ENCODE peak calls at places on chromosomes 5 and 9, in ten cellular contexts. One of them, this sample, is unnamed.

GRCh38 chr9:131732061-131732526 is 7.8 kb downstream of the RAPGEF1 start:
- DNase-seq in GM20000: no peak
- DNase-seq in amniotic epithelial cell: peak
- DNase-seq in bronchial epithelial cell: peak
- DNase-seq in A549: no peak
- DNase-seq in mesendoderm: no peak
- DNase-seq in nephron progenitor cell: no peak
- DNase-seq in GDM1: no peak
- DNase-seq in activated CD4-positive, alpha-beta T cell treated with anti-CD3 and anti-CD28 coated beads, Interleukin-2, amount 50 U/mL, for 24 hours: no peak
- DNase-seq in activated T-cell treated with anti-CD3 and anti-CD28 coated beads for 1 hour: no peak
- DNase-seq in this sample: no peak

GRCh38 chr9:124363326-124364096 is 51.7 kb downstream of the PSMB7 start:
- DNase-seq in GM20000: no peak
- DNase-seq in amniotic epithelial cell: no peak
- DNase-seq in bronchial epithelial cell: no peak
- DNase-seq in A549: no peak
- DNase-seq in mesendoderm: no peak
- DNase-seq in nephron progenitor cell: no peak
- DNase-seq in GDM1: no peak
- DNase-seq in activated CD4-positive, alpha-beta T cell treated with anti-CD3 and anti-CD28 coated beads, Interleukin-2, amount 50 U/mL, for 24 hours: no peak
- DNase-seq in activated T-cell treated with anti-CD3 and anti-CD28 coated beads for 1 hour: no peak
- DNase-seq in this sample: no peak

GRCh38 chr5:113022661-113023060 is 46.1 kb downstream of the DCP2 start:
- DNase-seq in GM20000: no peak
- DNase-seq in amniotic epithelial cell: peak
- DNase-seq in bronchial epithelial cell: peak
- DNase-seq in A549: no peak
- DNase-seq in mesendoderm: no peak
- DNase-seq in nephron progenitor cell: no peak
- DNase-seq in GDM1: no peak
- DNase-seq in activated CD4-positive, alpha-beta T cell treated with anti-CD3 and anti-CD28 coated beads, Interleukin-2, amount 50 U/mL, for 24 hours: peak
- DNase-seq in activated T-cell treated with anti-CD3 and anti-CD28 coated beads for 1 hour: no peak
- DNase-seq in this sample: no peak

GRCh38 chr5:173802670-173803165 is 85.4 kb upstream of the CPEB4 start:
- DNase-seq in GM20000: no peak
- DNase-seq in amniotic epithelial cell: peak
- DNase-seq in bronchial epithelial cell: peak
- DNase-seq in A549: peak
- DNase-seq in mesendoderm: peak
- DNase-seq in nephron progenitor cell: no peak
- DNase-seq in GDM1: no peak
- DNase-seq in activated CD4-positive, alpha-beta T cell treated with anti-CD3 and anti-CD28 coated beads, Interleukin-2, amount 50 U/mL, for 24 hours: no peak
- DNase-seq in activated T-cell treated with anti-CD3 and anti-CD28 coated beads for 1 hour: no peak
- DNase-seq in this sample: no peak

GRCh38 chr5:76789991-76790571 is 28.7 kb upstream of the F2RL1 start:
- DNase-seq in GM20000: no peak
- DNase-seq in amniotic epithelial cell: peak
- DNase-seq in bronchial epithelial cell: peak
- DNase-seq in A549: no peak
- DNase-seq in mesendoderm: peak
- DNase-seq in nephron progenitor cell: no peak
- DNase-seq in GDM1: no peak
- DNase-seq in activated CD4-positive, alpha-beta T cell treated with anti-CD3 and anti-CD28 coated beads, Interleukin-2, amount 50 U/mL, for 24 hours: no peak
- DNase-seq in activated T-cell treated with anti-CD3 and anti-CD28 coated beads for 1 hour: no peak
- DNase-seq in this sample: no peak

GRCh38 chr9:136773386-136774044 is 9.2 kb upstream of the LCN15 start:
- DNase-seq in GM20000: no peak
- DNase-seq in amniotic epithelial cell: no peak
- DNase-seq in bronchial epithelial cell: no peak
- DNase-seq in A549: peak
- DNase-seq in mesendoderm: peak
- DNase-seq in nephron progenitor cell: no peak
- DNase-seq in GDM1: peak
- DNase-seq in activated CD4-positive, alpha-beta T cell treated with anti-CD3 and anti-CD28 coated beads, Interleukin-2, amount 50 U/mL, for 24 hours: no peak
- DNase-seq in activated T-cell treated with anti-CD3 and anti-CD28 coated beads for 1 hour: no peak
- DNase-seq in this sample: no peak

GRCh38 chr5:42840279-42840678 is 28.6 kb upstream of the SELENOP start:
- DNase-seq in GM20000: no peak
- DNase-seq in amniotic epithelial cell: peak
- DNase-seq in bronchial epithelial cell: peak
- DNase-seq in A549: no peak
- DNase-seq in mesendoderm: no peak
- DNase-seq in nephron progenitor cell: no peak
- DNase-seq in GDM1: no peak
- DNase-seq in activated CD4-positive, alpha-beta T cell treated with anti-CD3 and anti-CD28 coated beads, Interleukin-2, amount 50 U/mL, for 24 hours: no peak
- DNase-seq in activated T-cell treated with anti-CD3 and anti-CD28 coated beads for 1 hour: no peak
- DNase-seq in this sample: no peak

GRCh38 chr5:2186472-2187015 is 303.8 kb upstream of the IRX4 start:
- DNase-seq in GM20000: no peak
- DNase-seq in amniotic epithelial cell: no peak
- DNase-seq in bronchial epithelial cell: no peak
- DNase-seq in A549: no peak
- DNase-seq in mesendoderm: no peak
- DNase-seq in nephron progenitor cell: no peak
- DNase-seq in GDM1: no peak
- DNase-seq in activated CD4-positive, alpha-beta T cell treated with anti-CD3 and anti-CD28 coated beads, Interleukin-2, amount 50 U/mL, for 24 hours: no peak
- DNase-seq in activated T-cell treated with anti-CD3 and anti-CD28 coated beads for 1 hour: no peak
- DNase-seq in this sample: no peak

GRCh38 chr5:96868603-96869371 is 7.5 kb upstream of the ERAP2 start:
- DNase-seq in GM20000: peak
- DNase-seq in amniotic epithelial cell: peak
- DNase-seq in bronchial epithelial cell: peak
- DNase-seq in A549: peak
- DNase-seq in mesendoderm: peak
- DNase-seq in nephron progenitor cell: no peak
- DNase-seq in GDM1: peak
- DNase-seq in activated CD4-positive, alpha-beta T cell treated with anti-CD3 and anti-CD28 coated beads, Interleukin-2, amount 50 U/mL, for 24 hours: peak
- DNase-seq in activated T-cell treated with anti-CD3 and anti-CD28 coated beads for 1 hour: no peak
- DNase-seq in this sample: peak

GRCh38 chr5:103427326-103427725 is 135.3 kb downstream of the NUDT12 start:
- DNase-seq in GM20000: no peak
- DNase-seq in amniotic epithelial cell: no peak
- DNase-seq in bronchial epithelial cell: no peak
- DNase-seq in A549: no peak
- DNase-seq in mesendoderm: no peak
- DNase-seq in nephron progenitor cell: no peak
- DNase-seq in GDM1: no peak
- DNase-seq in activated CD4-positive, alpha-beta T cell treated with anti-CD3 and anti-CD28 coated beads, Interleukin-2, amount 50 U/mL, for 24 hours: no peak
- DNase-seq in activated T-cell treated with anti-CD3 and anti-CD28 coated beads for 1 hour: no peak
- DNase-seq in this sample: no peak

GRCh38 chr9:18142964-18143363 is 331.0 kb upstream of the ADAMTSL1 start:
- DNase-seq in GM20000: no peak
- DNase-seq in amniotic epithelial cell: no peak
- DNase-seq in bronchial epithelial cell: peak
- DNase-seq in A549: no peak
- DNase-seq in mesendoderm: peak
- DNase-seq in nephron progenitor cell: no peak
- DNase-seq in GDM1: no peak
- DNase-seq in activated CD4-positive, alpha-beta T cell treated with anti-CD3 and anti-CD28 coated beads, Interleukin-2, amount 50 U/mL, for 24 hours: no peak
- DNase-seq in activated T-cell treated with anti-CD3 and anti-CD28 coated beads for 1 hour: no peak
- DNase-seq in this sample: no peak

GRCh38 chr9:133490865-133491655 is 12.2 kb upstream of the SLC2A6 start:
- DNase-seq in GM20000: no peak
- DNase-seq in amniotic epithelial cell: peak
- DNase-seq in bronchial epithelial cell: no peak
- DNase-seq in A549: no peak
- DNase-seq in mesendoderm: no peak
- DNase-seq in nephron progenitor cell: peak
- DNase-seq in GDM1: no peak
- DNase-seq in activated CD4-positive, alpha-beta T cell treated with anti-CD3 and anti-CD28 coated beads, Interleukin-2, amount 50 U/mL, for 24 hours: no peak
- DNase-seq in activated T-cell treated with anti-CD3 and anti-CD28 coated beads for 1 hour: no peak
- DNase-seq in this sample: no peak

GRCh38 chr5:103404483-103404882 is 145.9 kb downstream of the MACIR start:
- DNase-seq in GM20000: no peak
- DNase-seq in amniotic epithelial cell: no peak
- DNase-seq in bronchial epithelial cell: no peak
- DNase-seq in A549: no peak
- DNase-seq in mesendoderm: no peak
- DNase-seq in nephron progenitor cell: no peak
- DNase-seq in GDM1: no peak
- DNase-seq in activated CD4-positive, alpha-beta T cell treated with anti-CD3 and anti-CD28 coated beads, Interleukin-2, amount 50 U/mL, for 24 hours: no peak
- DNase-seq in activated T-cell treated with anti-CD3 and anti-CD28 coated beads for 1 hour: no peak
- DNase-seq in this sample: no peak

GRCh38 chr5:159244163-159244562 is 18.9 kb upstream of the UBLCP1 start:
- DNase-seq in GM20000: no peak
- DNase-seq in amniotic epithelial cell: no peak
- DNase-seq in bronchial epithelial cell: no peak
- DNase-seq in A549: no peak
- DNase-seq in mesendoderm: no peak
- DNase-seq in nephron progenitor cell: no peak
- DNase-seq in GDM1: no peak
- DNase-seq in activated CD4-positive, alpha-beta T cell treated with anti-CD3 and anti-CD28 coated beads, Interleukin-2, amount 50 U/mL, for 24 hours: no peak
- DNase-seq in activated T-cell treated with anti-CD3 and anti-CD28 coated beads for 1 hour: no peak
- DNase-seq in this sample: no peak

GRCh38 chr5:19208397-19208796 is 779.6 kb downstream of the CDH18 start:
- DNase-seq in GM20000: no peak
- DNase-seq in amniotic epithelial cell: no peak
- DNase-seq in bronchial epithelial cell: no peak
- DNase-seq in A549: no peak
- DNase-seq in mesendoderm: no peak
- DNase-seq in nephron progenitor cell: no peak
- DNase-seq in GDM1: no peak
- DNase-seq in activated CD4-positive, alpha-beta T cell treated with anti-CD3 and anti-CD28 coated beads, Interleukin-2, amount 50 U/mL, for 24 hours: no peak
- DNase-seq in activated T-cell treated with anti-CD3 and anti-CD28 coated beads for 1 hour: no peak
- DNase-seq in this sample: no peak

GRCh38 chr5:154157483-154158378 is 32.8 kb upstream of the GALNT10 start:
- DNase-seq in GM20000: no peak
- DNase-seq in amniotic epithelial cell: no peak
- DNase-seq in bronchial epithelial cell: no peak
- DNase-seq in A549: no peak
- DNase-seq in mesendoderm: peak
- DNase-seq in nephron progenitor cell: no peak
- DNase-seq in GDM1: no peak
- DNase-seq in activated CD4-positive, alpha-beta T cell treated with anti-CD3 and anti-CD28 coated beads, Interleukin-2, amount 50 U/mL, for 24 hours: no peak
- DNase-seq in activated T-cell treated with anti-CD3 and anti-CD28 coated beads for 1 hour: no peak
- DNase-seq in this sample: no peak

GRCh38 chr9:91948061-91948422 is 2.0 kb downstream of the ROR2 start:
- DNase-seq in GM20000: no peak
- DNase-seq in amniotic epithelial cell: peak
- DNase-seq in bronchial epithelial cell: no peak
- DNase-seq in A549: no peak
- DNase-seq in mesendoderm: peak
- DNase-seq in nephron progenitor cell: peak
- DNase-seq in GDM1: no peak
- DNase-seq in activated CD4-positive, alpha-beta T cell treated with anti-CD3 and anti-CD28 coated beads, Interleukin-2, amount 50 U/mL, for 24 hours: no peak
- DNase-seq in activated T-cell treated with anti-CD3 and anti-CD28 coated beads for 1 hour: no peak
- DNase-seq in this sample: no peak

GRCh38 chr9:105647595-105648349 is 14.5 kb upstream of the TAL2 start:
- DNase-seq in GM20000: no peak
- DNase-seq in amniotic epithelial cell: peak
- DNase-seq in bronchial epithelial cell: peak
- DNase-seq in A549: no peak
- DNase-seq in mesendoderm: peak
- DNase-seq in nephron progenitor cell: no peak
- DNase-seq in GDM1: no peak
- DNase-seq in activated CD4-positive, alpha-beta T cell treated with anti-CD3 and anti-CD28 coated beads, Interleukin-2, amount 50 U/mL, for 24 hours: no peak
- DNase-seq in activated T-cell treated with anti-CD3 and anti-CD28 coated beads for 1 hour: no peak
- DNase-seq in this sample: no peak

GRCh38 chr9:107340920-107341632 is 58.0 kb downstream of the RAD23B start:
- DNase-seq in GM20000: peak
- DNase-seq in amniotic epithelial cell: peak
- DNase-seq in bronchial epithelial cell: peak
- DNase-seq in A549: peak
- DNase-seq in mesendoderm: peak
- DNase-seq in nephron progenitor cell: peak
- DNase-seq in GDM1: peak
- DNase-seq in activated CD4-positive, alpha-beta T cell treated with anti-CD3 and anti-CD28 coated beads, Interleukin-2, amount 50 U/mL, for 24 hours: peak
- DNase-seq in activated T-cell treated with anti-CD3 and anti-CD28 coated beads for 1 hour: peak
- DNase-seq in this sample: no peak

GRCh38 chr9:96532173-96532572 is 82.2 kb downstream of the HABP4 start:
- DNase-seq in GM20000: no peak
- DNase-seq in amniotic epithelial cell: no peak
- DNase-seq in bronchial epithelial cell: no peak
- DNase-seq in A549: no peak
- DNase-seq in mesendoderm: no peak
- DNase-seq in nephron progenitor cell: no peak
- DNase-seq in GDM1: no peak
- DNase-seq in activated CD4-positive, alpha-beta T cell treated with anti-CD3 and anti-CD28 coated beads, Interleukin-2, amount 50 U/mL, for 24 hours: no peak
- DNase-seq in activated T-cell treated with anti-CD3 and anti-CD28 coated beads for 1 hour: no peak
- DNase-seq in this sample: no peak

GRCh38 chr5:178424141-178424855 is 165.9 kb downstream of the COL23A1 start:
- DNase-seq in GM20000: no peak
- DNase-seq in amniotic epithelial cell: no peak
- DNase-seq in bronchial epithelial cell: no peak
- DNase-seq in A549: no peak
- DNase-seq in mesendoderm: no peak
- DNase-seq in nephron progenitor cell: no peak
- DNase-seq in GDM1: no peak
- DNase-seq in activated CD4-positive, alpha-beta T cell treated with anti-CD3 and anti-CD28 coated beads, Interleukin-2, amount 50 U/mL, for 24 hours: no peak
- DNase-seq in activated T-cell treated with anti-CD3 and anti-CD28 coated beads for 1 hour: no peak
- DNase-seq in this sample: no peak

GRCh38 chr5:34728236-34728635 is 72.1 kb downstream of the RAI14 start:
- DNase-seq in GM20000: no peak
- DNase-seq in amniotic epithelial cell: no peak
- DNase-seq in bronchial epithelial cell: no peak
- DNase-seq in A549: no peak
- DNase-seq in mesendoderm: no peak
- DNase-seq in nephron progenitor cell: no peak
- DNase-seq in GDM1: no peak
- DNase-seq in activated CD4-positive, alpha-beta T cell treated with anti-CD3 and anti-CD28 coated beads, Interleukin-2, amount 50 U/mL, for 24 hours: no peak
- DNase-seq in activated T-cell treated with anti-CD3 and anti-CD28 coated beads for 1 hour: no peak
- DNase-seq in this sample: no peak

GRCh38 chr5:170333161-170333909 is 35.8 kb upstream of the LCP2 start:
- DNase-seq in GM20000: no peak
- DNase-seq in amniotic epithelial cell: no peak
- DNase-seq in bronchial epithelial cell: no peak
- DNase-seq in A549: no peak
- DNase-seq in mesendoderm: peak
- DNase-seq in nephron progenitor cell: no peak
- DNase-seq in GDM1: peak
- DNase-seq in activated CD4-positive, alpha-beta T cell treated with anti-CD3 and anti-CD28 coated beads, Interleukin-2, amount 50 U/mL, for 24 hours: peak
- DNase-seq in activated T-cell treated with anti-CD3 and anti-CD28 coated beads for 1 hour: peak
- DNase-seq in this sample: no peak